ENCODE peak calls at places on chromosomes 4 and X, in seven cellular contexts. B, F, P, K, G, D and J are unnamed samples.

GRCh38 chr4:75071241-75071778 is 138.4 kb downstream of the PARM1 start:
- DNase-seq in B (no peak), F (no peak), P (no peak), K (no peak), G (no peak), D (no peak), J (no peak)

GRCh38 chr4:135238940-135239339 is 1037.4 kb upstream of the PABPC4L start:
- DNase-seq in B (no peak), F (no peak), P (no peak), K (no peak), G (no peak), D (peak), J (no peak)

GRCh38 chr4:27930976-27931375 is 1070.3 kb downstream of the STIM2 start:
- DNase-seq in B (no peak), F (no peak), P (no peak), K (no peak), G (no peak), D (no peak), J (no peak)

GRCh38 chr4:182140547-182140946 is 102.7 kb upstream of the TENM3 start:
- DNase-seq in B (no peak), F (no peak), P (no peak), K (no peak), G (no peak), D (no peak), J (no peak)

GRCh38 chr4:41748788-41749445 is 392 bp upstream of the PHOX2B start:
- DNase-seq in B (no peak), F (no peak), P (no peak), K (no peak), G (no peak), D (no peak), J (no peak)

GRCh38 chr4:129153700-129154099 is 57.7 kb downstream of the C4orf33 start:
- DNase-seq in B (no peak), F (no peak), P (no peak), K (no peak), G (no peak), D (no peak), J (no peak)

GRCh38 chr4:59217910-59218631 is 1982.1 kb upstream of the ADGRL3 start:
- DNase-seq in B (no peak), F (no peak), P (no peak), K (no peak), G (no peak), D (no peak), J (no peak)

GRCh38 chr4:3821580-3822229 is 55.5 kb downstream of the ADRA2C start:
- DNase-seq in B (no peak), F (no peak), P (no peak), K (no peak), G (no peak), D (no peak), J (no peak)

GRCh38 chrX:151488677-151489076 is 74.8 kb upstream of the PASD1 start:
- DNase-seq in B (no peak), F (peak), P (peak), K (no peak), G (no peak), D (no peak), J (peak)

GRCh38 chrX:134172588-134173259 is 64.3 kb upstream of the CCDC160 start:
- DNase-seq in B (no peak), F (no peak), P (no peak), K (no peak), G (no peak), D (no peak), J (no peak)

GRCh38 chr4:26330946-26331345 is 10.1 kb downstream of the RBPJ start:
- DNase-seq in B (no peak), F (no peak), P (no peak), K (no peak), G (no peak), D (no peak), J (peak)

GRCh38 chrX:133081990-133082389 is 14.9 kb downstream of the USP26 start:
- DNase-seq in B (no peak), F (no peak), P (no peak), K (no peak), G (no peak), D (no peak), J (no peak)